ENCODE peak calls at places on chromosome 1, in four cellular contexts. W is Peyer's patch, V is DND-41, L is kidney epithelial cell. R is an unnamed sample.

GRCh38 chr1:230359992-230360391 is 66.1 kb downstream of the PGBD5 start:
- DNase-seq in W (no peak), V (no peak), L (peak; percentile 41), R (peak; percentile 13)

GRCh38 chr1:223144431-223144830 is 1.4 kb upstream of the TLR5 start:
- DNase-seq in V (no peak), L (no peak), W (no peak), R (no peak)

GRCh38 chr1:241932845-241933244 is 24.7 kb upstream of the BECN2 start:
- DNase-seq in L (no peak), W (no peak), V (no peak), R (no peak)

GRCh38 chr1:226679853-226680516 is 59.1 kb downstream of the ITPKB start:
- DNase-seq in V (no peak), W (peak; percentile 82), L (no peak), R (no peak)

GRCh38 chr1:229086686-229087085 is 184.2 kb upstream of the RAB4A start:
- DNase-seq in V (no peak), L (no peak), W (no peak), R (no peak)

GRCh38 chr1:94095112-94095637 is 25.8 kb downstream of the ABCA4 start:
- DNase-seq in V (no peak), L (peak; percentile 79), W (peak; percentile 61), R (no peak)

GRCh38 chr1:18583326-18583941 is 47.2 kb upstream of the PAX7 start:
- DNase-seq in W (no peak), V (no peak), L (no peak), R (no peak)

GRCh38 chr1:209409786-209410185 is 173.7 kb upstream of the CAMK1G start:
- DNase-seq in V (no peak), W (no peak), L (peak; percentile 48), R (no peak)

GRCh38 chr1:150543500-150544143 is 5.6 kb upstream of the ADAMTSL4 start:
- DNase-seq in L (no peak), V (no peak), W (no peak), R (no peak)

GRCh38 chr1:221961532-221962292 is 219.8 kb upstream of the DUSP10 start:
- DNase-seq in L (peak; percentile 59), V (peak; percentile 74), W (no peak), R (no peak)

GRCh38 chr1:90707363-90707710 is 9.8 kb downstream of the BARHL2 start:
- DNase-seq in W (peak; percentile 53), V (no peak), L (peak; percentile 4), R (no peak)

GRCh38 chr1:155125946-155126493 is 1.7 kb upstream of the EFNA1 start:
- DNase-seq in W (peak; percentile 97), L (no peak), V (no peak), R (no peak)

GRCh38 chr1:222009105-222009730 is 267.3 kb upstream of the DUSP10 start:
- DNase-seq in L (no peak), V (peak; percentile 54), W (no peak), R (no peak)

GRCh38 chr1:32810358-32810757 is 6.8 kb downstream of the YARS1 start:
- DNase-seq in L (no peak), W (no peak), V (no peak), R (no peak)

GRCh38 chr1:230375795-230376194 is 50.3 kb downstream of the PGBD5 start:
- DNase-seq in W (no peak), V (no peak), L (no peak), R (no peak)

GRCh38 chr1:5643360-5644090 is 348.7 kb downstream of the NPHP4 start:
- DNase-seq in L (no peak), V (no peak), W (no peak), R (no peak)

GRCh38 chr1:64691631-64692030 is 53.2 kb upstream of the RAVER2 start:
- DNase-seq in V (no peak), L (no peak), W (no peak), R (no peak)
- H3K4me3 ChIP-seq in V (no peak overlapping the region), L (no peak overlapping the region), W (no peak overlapping the region), R (no peak overlapping the region)

DNA sequence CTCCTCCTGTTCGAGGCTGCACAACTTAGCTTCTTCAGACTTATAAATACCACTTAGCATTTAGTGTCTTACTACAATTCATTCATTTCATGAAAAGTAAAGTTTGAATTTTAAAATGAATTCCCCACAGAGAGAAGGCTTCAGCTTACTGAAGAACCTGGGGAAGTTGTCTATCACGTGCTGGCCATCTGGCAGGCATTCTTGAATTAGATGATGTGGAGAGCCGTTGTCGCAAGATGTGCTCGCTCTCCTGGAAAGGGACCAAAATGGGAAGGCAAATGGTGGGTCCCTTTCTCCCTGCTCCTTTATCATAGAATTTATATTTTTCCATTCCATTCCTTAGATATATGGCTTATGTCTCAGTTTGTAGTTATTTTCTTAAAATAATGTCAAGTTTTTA is 90.5 kb downstream of the CD247 start:
- DNase-seq in V (no peak), W (no peak), L (no peak), R (no peak)
- TF ChIP-seq CTCF in V (no peak), W (no peak), L (no peak), R (no peak)

GRCh38 chr1:156675715-156676311 is 1.4 kb downstream of the NES start:
- DNase-seq in V (no peak), W (no peak), L (no peak), R (no peak)

GRCh38 chr1:156670791-156671190 is 6.4 kb downstream of the NES start:
- DNase-seq in L (no peak), V (no peak), W (no peak), R (no peak)

GRCh38 chr1:156671804-156672203 is 5.4 kb downstream of the NES start:
- DNase-seq in L (no peak), V (no peak), W (no peak), R (no peak)

GRCh38 chr1:156675271-156675708 is 1.9 kb downstream of the NES start:
- DNase-seq in V (no peak), W (no peak), L (no peak), R (no peak)

GRCh38 chr1:156673387-156674121 is 3.7 kb downstream of the NES start:
- DNase-seq in L (no peak), V (no peak), W (no peak), R (no peak)
- H3K4me3 ChIP-seq in L (no peak overlapping the region), V (no peak overlapping the region), W (no peak overlapping the region), R (no peak overlapping the region)

GRCh38 chr1:27111771-27112573 is 43.0 kb downstream of the SLC9A1 start:
- DNase-seq in V (peak; percentile 74), W (peak; percentile 74), L (peak; percentile 99), R (peak; percentile 93)
- TF ChIP-seq CTCF in V (peak; percentile 60), W (peak; percentile 40), L (peak; percentile 64), R (peak; percentile 58)

GRCh38 chr1:164320780-164321683 is 238.0 kb upstream of the PBX1 start:
- DNase-seq in W (peak; percentile 48), L (no peak), V (no peak), R (no peak)
- H3K4me3 ChIP-seq in W (peak overlapping the region; percentile 35), L (peak overlapping the region; percentile 31), V (no peak overlapping the region), R (peak overlapping the region; percentile 32)

R was measured in epithelial cell of proximal tubule.